ENCODE peak calls at places on chromosomes 13 and 19, in five cellular contexts. R, B, Y, U and N are unnamed samples.

GRCh38 chr19:2394669-2395292 is 32.6 kb downstream of the TIMM13 start:
- DNase-seq in R (no peak), B (no peak), U (no peak), Y (no peak), N (no peak)

GRCh38 chr19:11152318-11153062 is 3.1 kb downstream of the SPC24 start:
- DNase-seq in U (no peak), R (peak; percentile 83), B (peak; percentile 94), Y (no peak), N (no peak)

GRCh38 chr13:52459668-52460067 is 4.4 kb downstream of the CKAP2 start:
- DNase-seq in B (no peak), Y (no peak), R (peak; percentile 78), U (no peak), N (no peak)

GRCh38 chr13:24183741-24184182 is 23.2 kb downstream of the SPATA13 start:
- DNase-seq in U (no peak), Y (no peak), B (no peak), R (no peak), N (no peak)

GRCh38 chr13:114119196-114119595 is 13.2 kb downstream of the RASA3 start:
- DNase-seq in Y (no peak), B (no peak), R (peak; percentile 91), U (no peak), N (no peak)

GRCh38 chr13:99417151-99417820 is 84.0 kb upstream of the TM9SF2 start:
- DNase-seq in B (no peak), U (no peak), R (no peak), Y (peak; percentile 61), N (no peak)

GRCh38 chr19:2858864-2859263 is 8.3 kb upstream of the ZNF556 start:
- DNase-seq in R (no peak), Y (no peak), B (no peak), U (no peak), N (no peak)

GRCh38 chr13:29522044-29522685 is 73.3 kb downstream of the SLC7A1 start:
- DNase-seq in Y (no peak), B (peak; percentile 72), U (no peak), R (peak; percentile 99), N (no peak)

GRCh38 chr13:50229935-50230334 is 214.7 kb downstream of the KCNRG start:
- DNase-seq in R (peak; percentile 71), B (no peak), Y (no peak), U (no peak), N (no peak)

GRCh38 chr19:12792048-12792852 is 964 bp downstream of the JUNB start:
- DNase-seq in B (peak; percentile 82), Y (peak; percentile 86), U (peak; percentile 67), R (peak; percentile 60), N (peak; percentile 58)

GRCh38 chr19:45768644-45769053 is 403 bp downstream of the SIX5 start:
- DNase-seq in U (no peak), B (no peak), Y (no peak), R (peak; percentile 65), N (peak; percentile 29)

GRCh38 chr19:42409477-42409876 is 17.7 kb downstream of the LIPE start:
- DNase-seq in Y (no peak), B (no peak), U (no peak), R (no peak), N (no peak)

GRCh38 chr19:49830766-49831165 is 12.7 kb downstream of the MED25 start:
- DNase-seq in B (no peak), U (no peak), Y (no peak), R (no peak), N (no peak)

GRCh38 chr13:48973845-48974431 is 1.8 kb upstream of the FNDC3A start:
- DNase-seq in B (no peak), R (no peak), Y (no peak), U (no peak), N (no peak)

GRCh38 chr13:99265823-99266426 is 7.7 kb upstream of the GPR18 start:
- DNase-seq in B (no peak), Y (no peak), U (no peak), R (peak; percentile 74), N (no peak)

GRCh38 chr19:42370667-42371066 is 19.4 kb downstream of the CNFN start:
- DNase-seq in R (no peak), U (no peak), B (no peak), Y (no peak), N (no peak)

GRCh38 chr13:48585456-48585840 is 52.6 kb upstream of the RCBTB2 start:
- DNase-seq in U (peak; percentile 46), Y (no peak), R (peak; percentile 41), B (no peak), N (no peak)

GRCh38 chr19:57572415-57572947 is 6.2 kb downstream of the ZNF416 start:
- DNase-seq in B (no peak), Y (no peak), U (no peak), R (no peak), N (no peak)

GRCh38 chr19:57576661-57577060 is 2.0 kb downstream of the ZNF416 start:
- DNase-seq in U (no peak), B (no peak), Y (no peak), R (no peak), N (no peak)

GRCh38 chr19:57566396-57567256 is 7.0 kb upstream of the ZNF550 start:
- DNase-seq in R (peak; percentile 56), B (no peak), Y (peak; percentile 4), U (no peak), N (no peak)

DNA sequence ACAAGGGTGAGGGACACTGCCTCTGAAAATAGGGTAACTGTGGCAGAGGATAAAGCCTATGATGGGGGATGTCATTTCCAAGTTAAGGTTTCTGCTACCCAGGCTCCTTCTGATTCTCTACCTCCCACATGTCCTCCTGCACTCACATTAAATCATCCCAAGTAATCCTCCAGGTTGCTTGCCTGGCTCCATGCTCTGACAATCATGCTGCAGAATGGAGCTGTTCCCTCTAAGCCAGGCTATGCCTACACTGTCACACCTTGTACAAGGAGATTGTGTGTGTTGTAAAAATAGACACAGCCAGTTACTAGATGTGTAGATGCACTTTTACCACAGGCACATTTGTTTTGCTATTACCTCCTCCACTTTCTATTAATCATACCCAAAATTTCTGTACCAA is 8.0 kb downstream of the ZNF416 start:
- DNase-seq in Y (no peak), B (no peak), R (no peak), U (no peak), N (no peak)
- H3K4me3 ChIP-seq in Y (no peak overlapping the region), B (no peak overlapping the region), R (no peak overlapping the region), U (no peak overlapping the region), N (no peak overlapping the region)

DNA sequence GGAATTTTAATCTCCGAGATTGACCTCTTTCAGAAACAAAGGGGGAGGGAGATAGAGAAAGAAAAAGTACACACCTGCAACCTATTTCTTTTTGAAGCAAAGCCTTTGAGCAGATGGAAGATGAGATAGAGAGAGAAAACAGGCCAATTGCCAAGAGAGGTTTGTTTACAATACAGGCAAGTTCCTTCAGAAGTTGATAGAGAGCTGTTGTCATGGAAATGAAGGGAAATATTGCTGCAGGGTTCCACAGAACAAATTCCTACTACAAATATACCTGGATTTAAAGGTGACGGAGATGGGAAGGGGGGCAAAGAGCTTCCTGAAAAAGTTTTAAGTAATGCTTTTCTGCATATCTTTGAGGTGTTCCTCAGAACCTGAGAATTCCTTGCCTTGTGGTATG is 388.4 kb downstream of the NDFIP2 start:
- DNase-seq in U (no peak), B (no peak), R (no peak), Y (no peak), N (no peak)
- H3K4me3 ChIP-seq in U (no peak overlapping the region), B (no peak overlapping the region), R (no peak overlapping the region), Y (no peak overlapping the region), N (no peak overlapping the region)

GRCh38 chr13:36344173-36344572 is 2.0 kb downstream of the SPART start:
- DNase-seq in Y (no peak), U (no peak), B (no peak), R (peak; percentile 74), N (no peak)
- H3K4me3 ChIP-seq in Y (no peak overlapping the region), U (peak overlapping the region; percentile 94), B (peak overlapping the region; percentile 87), R (peak overlapping the region; percentile 81), N (no peak overlapping the region)

GRCh38 chr13:21005193-21005592 is 56.2 kb downstream of the LATS2 start:
- DNase-seq in B (peak; percentile 29), R (no peak), U (no peak), Y (no peak), N (no peak)
- H3K4me3 ChIP-seq in B (no peak overlapping the region), R (no peak overlapping the region), U (no peak overlapping the region), Y (no peak overlapping the region), N (no peak overlapping the region)

DNA sequence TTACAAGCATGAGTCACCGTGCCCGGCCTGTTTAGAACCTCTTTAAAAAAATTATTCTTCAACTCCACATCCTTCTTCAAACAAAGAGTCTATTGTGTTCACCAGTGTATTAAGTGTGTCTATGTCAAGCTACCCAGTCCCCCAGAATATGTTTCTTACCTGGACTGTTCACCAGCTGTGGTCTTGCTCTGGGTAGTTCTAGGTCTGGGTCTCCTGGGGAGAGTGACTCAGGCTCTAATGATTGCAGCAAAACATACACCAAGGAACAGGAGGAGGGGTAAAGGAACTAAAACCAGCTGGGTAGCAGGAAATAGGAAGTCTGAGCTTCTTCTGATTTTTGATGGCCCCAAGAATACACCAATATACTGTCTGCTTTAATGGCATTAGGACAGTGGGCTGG is at the start of gene FPR1:
- DNase-seq in Y (no peak), B (no peak), U (no peak), R (peak; percentile 90), N (no peak)
- H3K4me3 ChIP-seq in Y (no peak within 1 kb of the TSS), B (peak within 1 kb of the TSS; percentile 23), U (peak within 1 kb of the TSS; percentile 41), R (no peak within 1 kb of the TSS), N (no peak within 1 kb of the TSS)

GRCh38 chr19:36008336-36008978 is at the start of gene SYNE4:
- DNase-seq in B (no peak), Y (no peak), R (no peak), U (no peak), N (no peak)

GRCh38 chr19:36009633-36010379 is 1.2 kb upstream of the SYNE4 start:
- DNase-seq in Y (no peak), R (no peak), U (no peak), B (no peak), N (no peak)

GRCh38 chr19:36006955-36007354 is 1.7 kb downstream of the SYNE4 start:
- DNase-seq in B (no peak), R (no peak), Y (no peak), U (no peak), N (no peak)

GRCh38 chr19:36010402-36010801 is 1.8 kb upstream of the SYNE4 start:
- DNase-seq in B (no peak), Y (no peak), U (no peak), R (no peak), N (no peak)

GRCh38 chr19:36009220-36009619 is 607 bp upstream of the SYNE4 start:
- DNase-seq in B (peak; percentile 88), Y (peak; percentile 54), R (peak; percentile 50), U (peak; percentile 75), N (no peak)
- H3K4me3 ChIP-seq in B (peak overlapping the region; percentile 45), Y (peak overlapping the region; percentile 6), R (peak overlapping the region; percentile 41), U (peak overlapping the region; percentile 60), N (peak overlapping the region; percentile 34)